ENCODE peak calls at places on chromosomes 7 and 10, in four cellular contexts. One of them, this sample, is unnamed.
A peak's percentile ranks its signal among the peaks of the same experiment; 100 is the strongest.

GRCh38 chr7:83514977-83515376 is 134.0 kb downstream of the SEMA3E start:
- DNase-seq in type B pancreatic cell: no peak
- DNase-seq in NCI-H2171 treated with DMSO at 0.1 percent for 48 hours: no peak
- DNase-seq in GM04504: no peak
- DNase-seq in this sample: no peak

GRCh38 chr7:131328387-131329175 is 905 bp downstream of the MKLN1 start:
- DNase-seq in type B pancreatic cell: no peak
- DNase-seq in NCI-H2171 treated with DMSO at 0.1 percent for 48 hours: peak; percentile 35
- DNase-seq in GM04504: peak; percentile 30
- DNase-seq in this sample: no peak

GRCh38 chr10:132299381-132300336 is 8.1 kb downstream of the STK32C start:
- DNase-seq in type B pancreatic cell: no peak
- DNase-seq in NCI-H2171 treated with DMSO at 0.1 percent for 48 hours: no peak
- DNase-seq in GM04504: no peak
- DNase-seq in this sample: peak; percentile 54

GRCh38 chr7:116231543-116232401 is 21.4 kb downstream of the TES start:
- DNase-seq in type B pancreatic cell: no peak
- DNase-seq in NCI-H2171 treated with DMSO at 0.1 percent for 48 hours: no peak
- DNase-seq in GM04504: no peak
- DNase-seq in this sample: no peak

GRCh38 chr7:137360087-137360679 is 16.6 kb upstream of the PTN start:
- DNase-seq in type B pancreatic cell: no peak
- DNase-seq in NCI-H2171 treated with DMSO at 0.1 percent for 48 hours: peak; percentile 5
- DNase-seq in GM04504: no peak
- DNase-seq in this sample: no peak

GRCh38 chr10:34022195-34022594 is 687.7 kb upstream of the NRP1 start:
- DNase-seq in type B pancreatic cell: no peak
- DNase-seq in NCI-H2171 treated with DMSO at 0.1 percent for 48 hours: no peak
- DNase-seq in GM04504: no peak
- DNase-seq in this sample: no peak

GRCh38 chr7:72326365-72326764 is 85.8 kb downstream of the CALN1 start:
- DNase-seq in type B pancreatic cell: no peak
- DNase-seq in NCI-H2171 treated with DMSO at 0.1 percent for 48 hours: peak; percentile 61
- DNase-seq in GM04504: no peak
- DNase-seq in this sample: no peak

GRCh38 chr7:111363099-111363498 is 199.2 kb downstream of the IMMP2L start:
- DNase-seq in type B pancreatic cell: no peak
- DNase-seq in NCI-H2171 treated with DMSO at 0.1 percent for 48 hours: no peak
- DNase-seq in GM04504: no peak
- DNase-seq in this sample: no peak

GRCh38 chr7:99365318-99366141 is 9.0 kb upstream of the ARPC1B start:
- DNase-seq in type B pancreatic cell: no peak
- DNase-seq in NCI-H2171 treated with DMSO at 0.1 percent for 48 hours: peak; percentile 21
- DNase-seq in GM04504: no peak
- DNase-seq in this sample: no peak

GRCh38 chr7:24714676-24715010 is 42.6 kb downstream of the GSDME start:
- DNase-seq in type B pancreatic cell: no peak
- DNase-seq in NCI-H2171 treated with DMSO at 0.1 percent for 48 hours: no peak
- DNase-seq in GM04504: no peak
- DNase-seq in this sample: peak; percentile 65

GRCh38 chr7:17319164-17320101 is 21.0 kb downstream of the AHR start:
- DNase-seq in type B pancreatic cell: no peak
- DNase-seq in NCI-H2171 treated with DMSO at 0.1 percent for 48 hours: no peak
- DNase-seq in GM04504: no peak
- DNase-seq in this sample: no peak

GRCh38 chr10:43166879-43167490 is 28.7 kb downstream of the CSGALNACT2 start:
- DNase-seq in type B pancreatic cell: no peak
- DNase-seq in NCI-H2171 treated with DMSO at 0.1 percent for 48 hours: no peak
- DNase-seq in GM04504: no peak
- DNase-seq in this sample: no peak